ENCODE peak calls at places on chromosomes 3 and 15, in four cellular contexts. W, J, Y and D are unnamed samples.
A peak's percentile ranks its signal among the peaks of the same experiment; 100 is the strongest.

GRCh38 chr15:59116771-59117170 is 11.8 kb downstream of the CCNB2 start:
- DNase-seq in J (no peak), Y (no peak), W (no peak), D (no peak)

GRCh38 chr15:61474796-61475195 is 245.7 kb upstream of the RORA start:
- DNase-seq in J (no peak), W (no peak), Y (no peak), D (no peak)

GRCh38 chr15:39874890-39875549 is 45.0 kb downstream of the GPR176 start:
- DNase-seq in W (no peak), J (no peak), Y (no peak), D (peak; percentile 29)

GRCh38 chr3:84245779-84246178 is 713.0 kb upstream of the CADM2 start:
- DNase-seq in J (no peak), Y (no peak), W (no peak), D (no peak)

GRCh38 chr3:46987485-46988401 is 8.3 kb downstream of the NBEAL2 start:
- DNase-seq in Y (no peak), J (peak; percentile 84), W (peak; percentile 71), D (no peak)

GRCh38 chr15:99961011-99961441 is 227.8 kb upstream of the LYSMD4 start:
- DNase-seq in Y (no peak), J (peak; percentile 45), W (peak; percentile 22), D (peak; percentile 3)

GRCh38 chr3:67653425-67654098 is 850 bp downstream of the SUCLG2 start:
- DNase-seq in J (no peak), Y (no peak), W (no peak), D (no peak)

GRCh38 chr15:90362936-90363212 is 10.8 kb downstream of the ZNF774 start:
- DNase-seq in W (no peak), J (no peak), Y (peak; percentile 71), D (no peak)

GRCh38 chr15:67224889-67225288 is 29.6 kb downstream of the AAGAB start:
- DNase-seq in Y (no peak), J (no peak), W (no peak), D (no peak)

GRCh38 chr15:35622641-35623340 is 76.8 kb upstream of the DPH6 start:
- DNase-seq in W (no peak), Y (no peak), J (no peak), D (no peak)

GRCh38 chr15:66221126-66221525 is 32.4 kb downstream of the MEGF11 start:
- DNase-seq in W (no peak), J (no peak), Y (no peak), D (peak; percentile 61)

GRCh38 chr3:45179163-45179562 is 33.0 kb upstream of the CDCP1 start:
- DNase-seq in Y (no peak), J (no peak), W (no peak), D (no peak)

GRCh38 chr3:4771238-4771637 is 208.0 kb upstream of the BHLHE40 start:
- DNase-seq in Y (no peak), J (no peak), W (no peak), D (no peak)

GRCh38 chr3:70856414-70857162 is 544.1 kb upstream of the MDFIC2 start:
- DNase-seq in W (no peak), J (no peak), Y (peak; percentile 94), D (no peak)